ENCODE peak calls at places on chromosomes 16 and 17, in eight cellular contexts. W is lower leg skin, V is A549, Y is IMR-90, E is body of pancreas, N is K562, T is tibial nerve, C is GM12891. Q is an unnamed sample.

GRCh38 chr16:10982430-10983174 is 38.2 kb downstream of the CLEC16A start:
- DNase-seq in W (no peak), V (no peak), Y (peak), E (no peak), N (no peak), T (peak), C (no peak), Q (no peak)

GRCh38 chr17:2688351-2689342 is 22.9 kb downstream of the CLUH start:
- DNase-seq in W (no peak), V (no peak), Y (no peak), E (peak), N (peak), T (no peak), C (peak), Q (peak)

GRCh38 chr17:2697611-2698162 is 13.9 kb downstream of the CLUH start:
- DNase-seq in W (no peak), V (no peak), Y (no peak), E (no peak), N (peak), T (no peak), C (peak), Q (no peak)

GRCh38 chr16:78684040-78684611 is 584.7 kb downstream of the WWOX start:
- DNase-seq in W (peak), V (peak), Y (peak), E (no peak), N (no peak), T (peak), C (no peak), Q (peak)

GRCh38 chr17:44213403-44214229 is 5.9 kb downstream of the UBTF start:
- DNase-seq in W (no peak), V (no peak), Y (no peak), E (no peak), N (no peak), T (no peak), C (no peak), Q (no peak)

GRCh38 chr17:64393000-64393402 is 2.3 kb upstream of the PECAM1 start:
- DNase-seq in W (no peak), V (no peak), Y (no peak), E (no peak), N (peak), T (no peak), C (no peak), Q (no peak)

GRCh38 chr16:687499-687898 is 2.7 kb downstream of the WDR24 start:
- DNase-seq in W (no peak), V (no peak), Y (no peak), E (no peak), N (no peak), T (no peak), C (no peak), Q (no peak)

GRCh38 chr16:73771676-73772075 is 524.9 kb upstream of the PSMD7 start:
- DNase-seq in W (no peak), V (no peak), Y (no peak), E (no peak), N (no peak), T (no peak), C (no peak), Q (no peak)

GRCh38 chr16:48447940-48448536 is 62.8 kb upstream of the SIAH1 start:
- DNase-seq in W (no peak), V (no peak), Y (no peak), E (no peak), N (no peak), T (no peak), C (no peak), Q (no peak)

GRCh38 chr17:66220079-66220835 is 9.0 kb downstream of the APOH start:
- DNase-seq in W (no peak), V (no peak), Y (no peak), E (no peak), N (no peak), T (no peak), C (no peak), Q (no peak)

GRCh38 chr16:83743720-83744119 is 64.1 kb upstream of the HSBP1 start:
- DNase-seq in W (no peak), V (no peak), Y (no peak), E (no peak), N (no peak), T (no peak), C (no peak), Q (no peak)

GRCh38 chr17:55433629-55434422 is 12.2 kb upstream of the MMD start:
- DNase-seq in W (no peak), V (peak), Y (peak), E (peak), N (no peak), T (no peak), C (no peak), Q (peak)

GRCh38 chr17:42700890-42701289 is 18.6 kb downstream of the CNTNAP1 start:
- DNase-seq in W (no peak), V (no peak), Y (no peak), E (no peak), N (no peak), T (no peak), C (no peak), Q (no peak)

GRCh38 chr17:42706732-42707131 is 24.4 kb downstream of the CNTNAP1 start:
- DNase-seq in W (no peak), V (no peak), Y (no peak), E (no peak), N (no peak), T (no peak), C (no peak), Q (no peak)

GRCh38 chr17:42708588-42708987 is 26.3 kb downstream of the CNTNAP1 start:
- DNase-seq in W (no peak), V (no peak), Y (no peak), E (no peak), N (no peak), T (no peak), C (no peak), Q (no peak)

GRCh38 chr17:42702446-42702845 is 20.1 kb downstream of the CNTNAP1 start:
- DNase-seq in W (no peak), V (no peak), Y (no peak), E (no peak), N (no peak), T (no peak), C (peak), Q (no peak)

GRCh38 chr17:42704495-42705494 is 22.5 kb downstream of the CNTNAP1 start:
- DNase-seq in W (no peak), V (no peak), Y (no peak), E (no peak), N (no peak), T (no peak), C (peak), Q (no peak)
- TF ChIP-seq POLR2A in W (no peak), V (no peak), Y (no peak), E (no peak), N (no peak), T (no peak), C (no peak), Q (no peak)

DNA sequence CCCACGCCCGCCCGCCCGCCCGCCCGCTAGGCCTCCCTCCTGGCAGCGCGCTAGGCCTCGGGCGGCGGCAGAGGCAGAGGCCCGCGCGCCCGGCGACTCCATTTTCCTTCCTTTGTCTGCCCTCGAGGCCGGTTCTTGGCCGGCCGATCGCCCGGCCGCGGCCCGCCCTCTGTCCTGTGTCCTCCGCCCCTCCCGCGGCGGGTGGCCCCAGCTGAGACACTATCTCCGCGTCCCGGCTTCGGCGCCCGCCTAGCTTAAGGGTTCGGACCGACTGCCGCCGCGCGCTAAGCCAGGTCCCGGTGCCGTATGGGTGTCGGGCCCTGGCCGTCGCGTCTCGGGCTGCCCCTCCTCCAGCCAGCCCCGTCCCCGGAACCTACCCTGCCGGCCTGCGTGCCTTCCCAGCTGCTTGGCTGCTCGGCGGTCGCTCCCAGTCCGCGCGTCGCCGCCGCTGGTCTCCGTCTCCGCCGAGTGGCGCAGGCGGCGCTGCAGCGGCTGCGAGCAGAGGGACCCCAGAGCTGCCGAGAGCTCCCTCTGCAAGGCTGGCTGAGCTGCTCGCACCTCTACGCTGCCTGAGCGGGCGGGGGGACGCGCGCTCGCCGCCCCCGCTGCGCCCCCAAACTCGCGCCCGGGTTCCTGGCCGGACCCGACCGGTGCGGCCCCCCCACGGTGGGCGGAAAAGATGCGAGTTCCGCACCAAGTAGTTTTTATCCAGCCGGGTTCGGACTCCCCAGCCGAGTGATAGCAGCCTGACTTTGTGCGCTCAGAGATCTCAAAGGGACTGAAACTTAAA is 787 bp downstream of the CTCF start:
- DNase-seq in W (no peak), V (peak), Y (peak), E (peak), N (peak), T (no peak), C (no peak), Q (no peak)
- TF ChIP-seq POLR2A in W (no peak), V (peak), Y (peak), E (peak), N (peak), T (no peak), C (peak), Q (no peak)

GRCh38 chr16:69396187-69397061 is 10.6 kb upstream of the TERF2 start:
- DNase-seq in W (peak), V (peak), Y (peak), E (peak), N (peak), T (peak), C (no peak), Q (peak)
- TF ChIP-seq POLR2A in W (no peak), V (no peak), Y (no peak), E (peak), N (no peak), T (no peak), C (no peak), Q (no peak)

GRCh38 chr17:42135664-42136653 is 13.4 kb downstream of the HSPB9 start:
- DNase-seq in W (no peak), V (peak), Y (peak), E (peak), N (peak), T (peak), C (no peak), Q (peak)
- TF ChIP-seq POLR2A in W (no peak), V (no peak), Y (no peak), E (peak), N (no peak), T (no peak), C (no peak), Q (no peak)

GRCh38 chr16:22297114-22297870 is at the start of gene POLR3E:
- DNase-seq in W (peak), V (peak), Y (peak), E (peak), N (peak), T (peak), C (peak), Q (peak)
- TF ChIP-seq POLR2A in W (no peak), V (peak), Y (peak), E (peak), N (peak), T (peak), C (no peak), Q (peak)

GRCh38 chr17:8412089-8412488 is 14.5 kb upstream of the RNF222 start:
- DNase-seq in W (no peak), V (no peak), Y (no peak), E (no peak), N (peak), T (no peak), C (no peak), Q (no peak)
- TF ChIP-seq POLR2A in W (no peak), V (no peak), Y (no peak), E (no peak), N (no peak), T (no peak), C (no peak), Q (no peak)

DNA sequence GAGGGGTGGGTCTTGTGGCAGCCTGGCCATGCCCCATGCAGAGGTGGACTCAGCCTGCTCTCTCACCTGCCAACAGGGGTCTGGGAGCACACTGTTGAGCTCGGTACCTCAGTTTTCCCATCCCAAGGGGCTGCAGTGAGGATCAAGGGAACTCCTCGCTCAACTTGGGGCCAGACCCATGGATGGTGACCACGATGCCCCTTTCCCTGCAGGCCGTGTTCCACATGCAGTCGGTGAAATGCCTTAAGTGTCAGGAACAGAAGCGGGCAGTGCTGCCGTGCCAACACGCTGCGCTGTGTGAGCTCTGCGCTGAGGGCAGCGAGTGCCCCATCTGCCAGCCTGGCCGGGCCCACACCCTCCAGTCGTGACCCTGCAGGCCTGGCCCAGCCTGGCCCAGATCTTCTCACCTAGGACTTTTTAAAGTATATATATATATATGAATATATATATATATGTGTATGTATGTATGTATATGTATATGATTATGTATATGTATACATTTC is 20.1 kb downstream of the UNC13D start:
- DNase-seq in W (no peak), V (no peak), Y (no peak), E (no peak), N (no peak), T (no peak), C (no peak), Q (no peak)
- TF ChIP-seq POLR2A in W (no peak), V (no peak), Y (no peak), E (no peak), N (peak), T (no peak), C (no peak), Q (no peak)

DNA sequence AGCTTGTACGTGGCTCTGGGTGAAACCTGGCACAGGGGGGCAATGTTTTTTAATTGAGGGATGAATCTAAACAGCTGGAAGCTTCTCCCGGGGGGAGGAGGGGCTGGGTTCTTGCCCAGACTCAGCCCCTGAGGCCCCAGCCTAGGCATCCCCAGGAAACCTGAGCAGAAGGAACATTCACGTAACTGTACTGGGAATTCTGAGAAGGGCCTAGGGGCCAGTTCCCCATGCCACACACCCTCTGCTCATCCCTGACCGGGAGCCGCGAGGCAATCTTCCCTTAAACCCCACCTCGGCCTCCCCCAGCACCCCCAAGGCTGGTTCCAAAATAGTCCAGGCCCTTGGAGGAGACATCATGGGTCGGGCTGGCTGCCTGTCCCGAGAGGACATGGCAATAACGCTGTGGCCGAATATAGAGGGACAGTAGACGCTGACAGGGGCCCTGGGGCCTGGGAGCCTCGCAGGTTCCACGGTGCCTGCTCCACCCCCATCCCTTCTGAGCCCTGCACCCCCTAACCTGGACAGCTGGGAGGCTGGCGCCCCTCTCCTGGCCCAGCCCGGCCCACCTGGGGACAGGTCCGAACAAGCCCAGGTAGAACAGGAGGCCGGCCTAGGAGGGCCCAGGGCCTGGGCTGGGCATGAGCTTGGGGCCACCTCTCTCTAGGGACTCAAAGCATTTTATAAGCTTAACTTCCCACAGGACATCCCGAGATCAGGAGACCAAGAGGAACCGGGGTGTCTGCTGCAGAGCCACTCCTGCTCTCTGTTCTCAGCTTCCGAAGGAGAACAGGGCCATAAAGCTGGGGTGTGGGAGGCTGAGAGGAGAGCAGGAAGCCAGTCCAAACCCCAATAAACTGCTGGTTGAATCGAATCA is 83.2 kb upstream of the TOB1 start:
- DNase-seq in W (no peak), V (no peak), Y (no peak), E (no peak), N (no peak), T (no peak), C (no peak), Q (no peak)
- TF ChIP-seq POLR2A in W (no peak), V (no peak), Y (no peak), E (no peak), N (no peak), T (no peak), C (no peak), Q (no peak)

DNA sequence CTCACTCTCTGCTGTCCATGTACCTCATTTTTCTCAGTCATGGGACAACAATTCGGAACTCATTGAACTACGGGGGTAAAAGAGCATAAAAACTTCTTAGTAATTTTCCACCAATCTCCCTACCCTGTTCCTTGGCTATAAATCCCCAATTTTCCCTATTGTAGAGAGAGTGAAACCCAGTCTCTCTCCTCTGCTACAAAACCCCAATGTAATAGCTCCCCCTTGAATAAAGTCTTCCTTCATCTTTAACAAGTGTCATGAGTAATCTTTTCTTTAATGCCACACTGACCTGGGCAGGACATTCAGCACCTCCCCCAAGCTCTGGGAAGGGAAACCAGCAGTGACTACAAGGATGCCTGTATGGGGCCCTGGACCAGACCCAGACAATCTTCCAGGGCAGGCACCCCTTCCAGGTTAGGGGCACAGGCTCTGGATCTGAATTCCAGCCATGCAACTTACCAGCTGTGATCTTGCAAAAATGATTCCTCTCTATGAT is 10.2 kb upstream of the EIF1 start:
- DNase-seq in W (no peak), V (peak), Y (peak), E (no peak), N (peak), T (no peak), C (no peak), Q (peak)
- TF ChIP-seq POLR2A in W (no peak), V (peak), Y (no peak), E (peak), N (peak), T (no peak), C (peak), Q (peak)

Q was measured in H54.